ENCODE peak calls at places on chromosomes 12 and 14, in eight cellular contexts. L, V, I, E, J, D, F and C are unnamed samples.

GRCh38 chr14:24147761-24148428 is 597 bp downstream of the RNF31 start:
- DNase-seq in F (peak), L (peak), E (no peak), D (no peak), I (no peak), J (no peak), V (no peak), C (no peak)

GRCh38 chr14:55136868-55137785 is 8.1 kb downstream of the LGALS3 start:
- DNase-seq in D (peak), E (no peak), F (peak), J (no peak), V (no peak), I (peak), L (no peak), C (no peak)

GRCh38 chr12:70659077-70659606 is 21.9 kb upstream of the PTPRB start:
- DNase-seq in E (no peak), I (no peak), D (no peak), J (no peak), L (no peak), V (no peak), F (no peak), C (no peak)

GRCh38 chr12:78555802-78556201 is 308.8 kb upstream of the SYT1 start:
- DNase-seq in J (no peak), D (no peak), V (no peak), I (no peak), E (no peak), L (no peak), F (no peak), C (no peak)

GRCh38 chr14:24710403-24711063 is 76.5 kb upstream of the GZMB start:
- DNase-seq in F (peak), D (peak), I (peak), V (peak), L (peak), J (no peak), E (peak), C (peak)

GRCh38 chr14:41642402-41643195 is 35.9 kb downstream of the LRFN5 start:
- DNase-seq in F (no peak), V (no peak), D (no peak), J (no peak), E (peak), L (no peak), I (no peak), C (no peak)

GRCh38 chr14:72643317-72643801 is 250.5 kb downstream of the DPF3 start:
- DNase-seq in V (no peak), L (no peak), I (no peak), J (no peak), E (no peak), D (peak), F (no peak), C (no peak)

GRCh38 chr12:116717466-116718457 is 20.1 kb downstream of the SPRING1 start:
- DNase-seq in V (no peak), D (peak), J (no peak), E (no peak), F (no peak), I (peak), L (no peak), C (no peak)

GRCh38 chr12:113056631-113057488 is at the start of gene DTX1:
- DNase-seq in D (no peak), J (no peak), V (peak), I (no peak), F (peak), L (no peak), E (peak), C (peak)

GRCh38 chr12:15662983-15663659 is 126.1 kb downstream of the EPS8 start:
- DNase-seq in F (no peak), L (no peak), D (no peak), I (no peak), J (no peak), E (no peak), V (no peak), C (no peak)

GRCh38 chr12:108734200-108734906 is 3.0 kb upstream of the CORO1C start:
- DNase-seq in D (peak), V (no peak), I (no peak), E (no peak), F (peak), J (no peak), L (peak), C (no peak)

GRCh38 chr12:132390287-132391076 is 61.1 kb upstream of the GALNT9 start:
- DNase-seq in D (no peak), V (no peak), J (no peak), L (no peak), F (no peak), I (no peak), E (no peak), C (no peak)

GRCh38 chr14:99737451-99737951 is 53.4 kb downstream of the CYP46A1 start:
- DNase-seq in F (no peak), I (peak), J (no peak), L (no peak), V (no peak), E (peak), D (peak), C (no peak)

GRCh38 chr12:131833896-131834641 is 5.9 kb downstream of the MMP17 start:
- DNase-seq in V (no peak), E (no peak), D (no peak), I (no peak), J (no peak), F (no peak), L (peak), C (no peak)

GRCh38 chr12:24901975-24902461 is 46.9 kb downstream of the BCAT1 start:
- DNase-seq in J (no peak), F (no peak), L (no peak), E (peak), I (peak), V (no peak), D (peak), C (no peak)

GRCh38 chr12:57736743-57737466 is 1.6 kb downstream of the AGAP2 start:
- DNase-seq in V (no peak), E (no peak), I (no peak), F (peak), D (no peak), L (no peak), J (no peak), C (no peak)

GRCh38 chr12:15700595-15700994 is 88.6 kb downstream of the EPS8 start:
- DNase-seq in D (no peak), L (peak), I (peak), F (no peak), V (no peak), J (no peak), E (no peak), C (no peak)

GRCh38 chr12:32671930-32672785 is 6.9 kb upstream of the DNM1L start:
- DNase-seq in L (peak), D (no peak), F (peak), V (peak), I (peak), J (no peak), E (peak), C (no peak)

GRCh38 chr12:122882908-122883563 is 12.9 kb downstream of the VPS37B start:
- DNase-seq in L (no peak), D (no peak), J (no peak), F (no peak), E (no peak), V (no peak), I (no peak), C (no peak)

GRCh38 chr14:57275023-57275664 is 6.4 kb downstream of the AP5M1 start:
- DNase-seq in V (no peak), E (no peak), J (no peak), L (no peak), I (no peak), D (no peak), F (no peak), C (no peak)